ENCODE peak calls at places on chromosomes 4 and X, in nine cellular contexts. One of them, this sample, is unnamed.

GRCh38 chr4:162163892-162164759 is at the start of gene FSTL5:
- DNase-seq in AG10803: peak; percentile 11
- DNase-seq in activated CD8-positive, alpha-beta T cell treated with anti-CD3 and anti-CD28 coated beads for 36 hours: peak; percentile 76
- DNase-seq in HL-60: no peak
- DNase-seq in hepatocyte: peak; percentile 89
- DNase-seq in left ventricle myocardium inferior: peak; percentile 18
- DNase-seq in GM10248: peak; percentile 39
- DNase-seq in foreskin fibroblast: peak; percentile 48
- DNase-seq in neural crest cell: peak; percentile 86
- DNase-seq in this sample: peak; percentile 4

GRCh38 chrX:65924938-65925507 is 114.9 kb downstream of the VSIG4 start:
- DNase-seq in AG10803: no peak
- DNase-seq in activated CD8-positive, alpha-beta T cell treated with anti-CD3 and anti-CD28 coated beads for 36 hours: no peak
- DNase-seq in HL-60: no peak
- DNase-seq in hepatocyte: no peak
- DNase-seq in left ventricle myocardium inferior: no peak
- DNase-seq in GM10248: no peak
- DNase-seq in foreskin fibroblast: no peak
- DNase-seq in neural crest cell: no peak
- DNase-seq in this sample: no peak

GRCh38 chr4:20805716-20806115 is 105.5 kb downstream of the PACRGL start:
- DNase-seq in AG10803: no peak
- DNase-seq in activated CD8-positive, alpha-beta T cell treated with anti-CD3 and anti-CD28 coated beads for 36 hours: no peak
- DNase-seq in HL-60: no peak
- DNase-seq in hepatocyte: no peak
- DNase-seq in left ventricle myocardium inferior: no peak
- DNase-seq in GM10248: no peak
- DNase-seq in foreskin fibroblast: no peak
- DNase-seq in neural crest cell: no peak
- DNase-seq in this sample: no peak

GRCh38 chr4:187460016-187460415 is 535.6 kb upstream of the ZFP42 start:
- DNase-seq in AG10803: no peak
- DNase-seq in activated CD8-positive, alpha-beta T cell treated with anti-CD3 and anti-CD28 coated beads for 36 hours: no peak
- DNase-seq in HL-60: no peak
- DNase-seq in hepatocyte: no peak
- DNase-seq in left ventricle myocardium inferior: no peak
- DNase-seq in GM10248: no peak
- DNase-seq in foreskin fibroblast: no peak
- DNase-seq in neural crest cell: no peak
- DNase-seq in this sample: no peak

GRCh38 chrX:132490086-132490419 is 1.2 kb upstream of the MBNL3 start:
- DNase-seq in AG10803: no peak
- DNase-seq in activated CD8-positive, alpha-beta T cell treated with anti-CD3 and anti-CD28 coated beads for 36 hours: no peak
- DNase-seq in HL-60: no peak
- DNase-seq in hepatocyte: no peak
- DNase-seq in left ventricle myocardium inferior: no peak
- DNase-seq in GM10248: no peak
- DNase-seq in foreskin fibroblast: no peak
- DNase-seq in neural crest cell: no peak
- DNase-seq in this sample: no peak

GRCh38 chr4:47315346-47315745 is 148.2 kb downstream of the COMMD8 start:
- DNase-seq in AG10803: peak; percentile 4
- DNase-seq in activated CD8-positive, alpha-beta T cell treated with anti-CD3 and anti-CD28 coated beads for 36 hours: no peak
- DNase-seq in HL-60: no peak
- DNase-seq in hepatocyte: no peak
- DNase-seq in left ventricle myocardium inferior: no peak
- DNase-seq in GM10248: no peak
- DNase-seq in foreskin fibroblast: peak; percentile 4
- DNase-seq in neural crest cell: no peak
- DNase-seq in this sample: no peak

GRCh38 chrX:117510453-117510852 is 606.2 kb downstream of the KLHL13 start:
- DNase-seq in AG10803: no peak
- DNase-seq in activated CD8-positive, alpha-beta T cell treated with anti-CD3 and anti-CD28 coated beads for 36 hours: no peak
- DNase-seq in HL-60: no peak
- DNase-seq in hepatocyte: peak; percentile 21
- DNase-seq in left ventricle myocardium inferior: no peak
- DNase-seq in GM10248: no peak
- DNase-seq in foreskin fibroblast: no peak
- DNase-seq in neural crest cell: no peak
- DNase-seq in this sample: no peak

GRCh38 chr4:140884431-140885058 is 128.4 kb upstream of the TBC1D9 start:
- DNase-seq in AG10803: peak; percentile 80
- DNase-seq in activated CD8-positive, alpha-beta T cell treated with anti-CD3 and anti-CD28 coated beads for 36 hours: peak; percentile 44
- DNase-seq in HL-60: peak; percentile 12
- DNase-seq in hepatocyte: peak; percentile 79
- DNase-seq in left ventricle myocardium inferior: no peak
- DNase-seq in GM10248: peak; percentile 70
- DNase-seq in foreskin fibroblast: peak; percentile 63
- DNase-seq in neural crest cell: peak; percentile 22
- DNase-seq in this sample: peak; percentile 60

DNA sequence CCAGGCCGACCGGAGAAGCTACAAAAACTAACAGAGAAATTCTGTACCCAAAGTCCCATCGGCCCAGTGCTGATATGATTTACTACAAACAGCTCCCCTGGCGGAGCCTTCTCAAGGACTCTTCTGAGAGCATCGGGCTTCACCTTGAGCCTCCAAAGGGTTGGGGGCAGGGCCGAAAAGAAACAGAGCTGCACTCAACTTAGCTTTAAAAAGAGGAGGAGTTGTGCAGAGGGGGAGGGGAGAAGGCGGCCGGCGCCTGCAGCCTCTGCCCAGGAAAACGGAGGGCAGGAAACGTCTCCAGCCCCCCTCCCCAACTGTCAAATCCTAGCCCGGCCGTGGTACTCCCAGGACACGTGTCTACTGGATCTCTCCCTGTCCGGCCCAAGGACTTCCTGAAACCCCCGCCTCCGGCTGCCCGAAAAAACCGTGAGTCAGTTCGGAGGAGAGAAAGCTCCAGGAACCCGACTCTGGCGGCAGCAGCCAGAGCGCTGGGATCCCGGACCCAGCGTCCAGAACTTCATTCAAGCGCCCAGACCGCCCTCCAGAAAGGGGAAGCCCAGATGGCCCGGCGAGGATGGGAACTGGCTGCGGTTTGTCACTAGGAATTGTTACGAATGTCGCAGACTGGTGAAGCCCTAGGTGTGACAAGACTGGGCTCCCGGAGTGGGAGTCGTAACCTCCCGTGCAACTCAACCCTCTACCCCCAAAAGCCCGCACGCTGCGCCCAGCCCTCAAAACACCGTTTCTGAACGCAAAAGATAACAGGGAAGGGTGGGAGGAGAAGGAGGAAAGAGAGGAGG is 1.0 kb downstream of the ADAMTS3 start:
- DNase-seq in AG10803: peak; percentile 47
- DNase-seq in activated CD8-positive, alpha-beta T cell treated with anti-CD3 and anti-CD28 coated beads for 36 hours: peak; percentile 21
- DNase-seq in HL-60: no peak
- DNase-seq in hepatocyte: peak; percentile 88
- DNase-seq in left ventricle myocardium inferior: peak; percentile 40
- DNase-seq in GM10248: peak; percentile 18
- DNase-seq in foreskin fibroblast: peak; percentile 66
- DNase-seq in neural crest cell: peak; percentile 43
- DNase-seq in this sample: peak; percentile 58
- TF ChIP-seq CTCF in AG10803: peak; percentile 33
- TF ChIP-seq CTCF in activated CD8-positive, alpha-beta T cell treated with anti-CD3 and anti-CD28 coated beads for 36 hours: no peak
- TF ChIP-seq CTCF in HL-60: no peak
- TF ChIP-seq CTCF in hepatocyte: peak; percentile 45
- TF ChIP-seq CTCF in left ventricle myocardium inferior: peak; percentile 28
- TF ChIP-seq CTCF in GM10248: no peak
- TF ChIP-seq CTCF in foreskin fibroblast: peak; percentile 34
- TF ChIP-seq CTCF in neural crest cell: peak; percentile 58
- TF ChIP-seq CTCF in this sample: no peak

GRCh38 chr4:68406479-68406859 is 40.8 kb upstream of the TMPRSS11E start:
- DNase-seq in AG10803: no peak
- DNase-seq in activated CD8-positive, alpha-beta T cell treated with anti-CD3 and anti-CD28 coated beads for 36 hours: no peak
- DNase-seq in HL-60: no peak
- DNase-seq in hepatocyte: no peak
- DNase-seq in left ventricle myocardium inferior: no peak
- DNase-seq in GM10248: no peak
- DNase-seq in foreskin fibroblast: no peak
- DNase-seq in neural crest cell: no peak
- DNase-seq in this sample: no peak

GRCh38 chr4:68410149-68410548 is 37.1 kb upstream of the TMPRSS11E start:
- DNase-seq in AG10803: no peak
- DNase-seq in activated CD8-positive, alpha-beta T cell treated with anti-CD3 and anti-CD28 coated beads for 36 hours: no peak
- DNase-seq in HL-60: no peak
- DNase-seq in hepatocyte: no peak
- DNase-seq in left ventricle myocardium inferior: no peak
- DNase-seq in GM10248: no peak
- DNase-seq in foreskin fibroblast: no peak
- DNase-seq in neural crest cell: no peak
- DNase-seq in this sample: no peak

GRCh38 chr4:68416591-68416990 is 30.7 kb upstream of the TMPRSS11E start:
- DNase-seq in AG10803: no peak
- DNase-seq in activated CD8-positive, alpha-beta T cell treated with anti-CD3 and anti-CD28 coated beads for 36 hours: no peak
- DNase-seq in HL-60: no peak
- DNase-seq in hepatocyte: no peak
- DNase-seq in left ventricle myocardium inferior: no peak
- DNase-seq in GM10248: no peak
- DNase-seq in foreskin fibroblast: no peak
- DNase-seq in neural crest cell: no peak
- DNase-seq in this sample: no peak

GRCh38 chr4:68407868-68408190 is 39.4 kb upstream of the TMPRSS11E start:
- DNase-seq in AG10803: no peak
- DNase-seq in activated CD8-positive, alpha-beta T cell treated with anti-CD3 and anti-CD28 coated beads for 36 hours: no peak
- DNase-seq in HL-60: no peak
- DNase-seq in hepatocyte: no peak
- DNase-seq in left ventricle myocardium inferior: no peak
- DNase-seq in GM10248: no peak
- DNase-seq in foreskin fibroblast: no peak
- DNase-seq in neural crest cell: no peak
- DNase-seq in this sample: no peak

DNA sequence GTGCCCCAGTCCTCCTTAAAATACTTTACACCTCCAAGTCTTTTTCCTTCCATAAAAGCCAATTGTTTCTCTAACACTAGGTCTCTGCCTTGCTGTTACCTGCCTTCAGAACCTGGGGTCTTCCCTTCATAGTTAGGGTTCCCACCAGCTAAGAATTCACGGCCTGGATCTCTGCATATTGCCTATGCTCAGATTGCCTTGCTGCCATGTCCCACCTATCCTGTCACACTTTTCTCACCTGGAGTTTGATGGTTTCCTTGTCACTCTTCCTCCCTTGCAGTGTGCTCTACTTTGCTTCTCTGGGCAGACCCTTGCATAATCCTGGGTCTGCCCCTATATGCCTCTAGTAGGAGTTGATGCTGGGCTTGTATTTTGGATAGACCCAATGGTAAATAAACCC is 36.6 kb upstream of the TMPRSS11E start:
- DNase-seq in AG10803: no peak
- DNase-seq in activated CD8-positive, alpha-beta T cell treated with anti-CD3 and anti-CD28 coated beads for 36 hours: no peak
- DNase-seq in HL-60: no peak
- DNase-seq in hepatocyte: no peak
- DNase-seq in left ventricle myocardium inferior: no peak
- DNase-seq in GM10248: no peak
- DNase-seq in foreskin fibroblast: no peak
- DNase-seq in neural crest cell: no peak
- DNase-seq in this sample: no peak
- TF ChIP-seq CTCF in AG10803: no peak
- TF ChIP-seq CTCF in activated CD8-positive, alpha-beta T cell treated with anti-CD3 and anti-CD28 coated beads for 36 hours: no peak
- TF ChIP-seq CTCF in HL-60: no peak
- TF ChIP-seq CTCF in hepatocyte: no peak
- TF ChIP-seq CTCF in left ventricle myocardium inferior: no peak
- TF ChIP-seq CTCF in GM10248: no peak
- TF ChIP-seq CTCF in foreskin fibroblast: no peak
- TF ChIP-seq CTCF in neural crest cell: no peak
- TF ChIP-seq CTCF in this sample: no peak

DNA sequence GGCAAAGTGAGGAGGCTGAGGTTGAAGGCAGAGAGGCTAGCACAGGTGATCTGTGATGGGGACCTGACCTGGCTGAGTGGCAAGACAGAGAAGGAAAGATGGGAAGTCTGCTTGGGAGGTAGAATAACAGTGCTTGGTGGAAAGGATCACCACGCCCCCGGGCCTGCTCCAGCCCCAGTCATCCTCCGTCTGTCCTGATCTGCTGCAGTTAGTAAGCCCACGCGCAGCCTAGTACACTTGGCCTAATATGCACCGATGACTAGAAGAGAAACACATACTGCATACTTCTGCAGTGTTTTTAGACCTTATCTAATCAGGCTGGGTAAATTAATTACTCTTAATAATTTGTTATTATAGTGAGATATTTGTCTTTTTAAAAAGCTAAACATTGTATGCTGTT is 103.7 kb upstream of the KLF3 start:
- DNase-seq in AG10803: no peak
- DNase-seq in activated CD8-positive, alpha-beta T cell treated with anti-CD3 and anti-CD28 coated beads for 36 hours: no peak
- DNase-seq in HL-60: no peak
- DNase-seq in hepatocyte: no peak
- DNase-seq in left ventricle myocardium inferior: no peak
- DNase-seq in GM10248: no peak
- DNase-seq in foreskin fibroblast: no peak
- DNase-seq in neural crest cell: no peak
- DNase-seq in this sample: no peak
- TF ChIP-seq CTCF in AG10803: no peak
- TF ChIP-seq CTCF in activated CD8-positive, alpha-beta T cell treated with anti-CD3 and anti-CD28 coated beads for 36 hours: no peak
- TF ChIP-seq CTCF in HL-60: no peak
- TF ChIP-seq CTCF in hepatocyte: no peak
- TF ChIP-seq CTCF in left ventricle myocardium inferior: no peak
- TF ChIP-seq CTCF in GM10248: no peak
- TF ChIP-seq CTCF in foreskin fibroblast: no peak
- TF ChIP-seq CTCF in neural crest cell: no peak
- TF ChIP-seq CTCF in this sample: no peak

GRCh38 chr4:169492436-169493163 is 119.8 kb downstream of the NEK1 start:
- DNase-seq in AG10803: peak; percentile 35
- DNase-seq in activated CD8-positive, alpha-beta T cell treated with anti-CD3 and anti-CD28 coated beads for 36 hours: peak; percentile 43
- DNase-seq in HL-60: peak; percentile 6
- DNase-seq in hepatocyte: peak; percentile 28
- DNase-seq in left ventricle myocardium inferior: no peak
- DNase-seq in GM10248: peak; percentile 50
- DNase-seq in foreskin fibroblast: peak; percentile 18
- DNase-seq in neural crest cell: peak; percentile 18
- DNase-seq in this sample: peak; percentile 21
- TF ChIP-seq CTCF in AG10803: peak; percentile 84
- TF ChIP-seq CTCF in activated CD8-positive, alpha-beta T cell treated with anti-CD3 and anti-CD28 coated beads for 36 hours: peak; percentile 68
- TF ChIP-seq CTCF in HL-60: peak; percentile 72
- TF ChIP-seq CTCF in hepatocyte: peak; percentile 52
- TF ChIP-seq CTCF in left ventricle myocardium inferior: peak; percentile 75
- TF ChIP-seq CTCF in GM10248: peak; percentile 55
- TF ChIP-seq CTCF in foreskin fibroblast: peak; percentile 74
- TF ChIP-seq CTCF in neural crest cell: peak; percentile 71
- TF ChIP-seq CTCF in this sample: peak; percentile 65

GRCh38 chr4:7963691-7964090 is 24.0 kb upstream of the AFAP1 start:
- DNase-seq in AG10803: no peak
- DNase-seq in activated CD8-positive, alpha-beta T cell treated with anti-CD3 and anti-CD28 coated beads for 36 hours: no peak
- DNase-seq in HL-60: no peak
- DNase-seq in hepatocyte: no peak
- DNase-seq in left ventricle myocardium inferior: no peak
- DNase-seq in GM10248: no peak
- DNase-seq in foreskin fibroblast: no peak
- DNase-seq in neural crest cell: no peak
- DNase-seq in this sample: no peak
- TF ChIP-seq CTCF in AG10803: no peak
- TF ChIP-seq CTCF in activated CD8-positive, alpha-beta T cell treated with anti-CD3 and anti-CD28 coated beads for 36 hours: no peak
- TF ChIP-seq CTCF in HL-60: no peak
- TF ChIP-seq CTCF in hepatocyte: no peak
- TF ChIP-seq CTCF in left ventricle myocardium inferior: no peak
- TF ChIP-seq CTCF in GM10248: no peak
- TF ChIP-seq CTCF in foreskin fibroblast: no peak
- TF ChIP-seq CTCF in neural crest cell: no peak
- TF ChIP-seq CTCF in this sample: no peak

This sample was measured in Calu3.